ENCODE peak calls at places on chromosomes 2 and 18, in ten cellular contexts. L is NCI-H1092; X is sciatic nerve; K is type B pancreatic cell; G is CD4-positive, CD25-positive, alpha-beta regulatory T cell; O is ascending aorta; M is OCI-LY7; I is Ammon's horn; J is NCI-H2171; H is CD8-positive, alpha-beta memory T cell. V is an unnamed sample.
A peak's percentile ranks its signal among the peaks of the same experiment; 100 is the strongest.

GRCh38 chr2:108978709-108979111 is 10.3 kb downstream of the EDAR start:
- DNase-seq in L (peak; percentile 56), X (no peak), K (no peak), G (no peak), O (no peak), M (no peak), I (no peak), J (no peak), H (no peak), V (no peak)

GRCh38 chr2:160053946-160054345 is 8.5 kb downstream of the PLA2R1 start:
- DNase-seq in L (no peak), X (no peak), K (no peak), G (no peak), O (no peak), M (no peak), I (no peak), J (no peak), H (no peak), V (no peak)

GRCh38 chr2:101356486-101356885 is 30.8 kb downstream of the CREG2 start:
- DNase-seq in L (no peak), X (no peak), K (no peak), G (no peak), O (no peak), M (no peak), I (no peak), J (no peak), H (no peak), V (no peak)

GRCh38 chr2:54084600-54084999 is 30.8 kb upstream of the ACYP2 start:
- DNase-seq in L (no peak), X (no peak), K (no peak), G (no peak), O (no peak), M (no peak), I (peak; percentile 62), J (no peak), H (no peak), V (peak; percentile 5)

GRCh38 chr2:186862869-186863709 is 14.1 kb upstream of the ZSWIM2 start:
- DNase-seq in L (no peak), X (no peak), K (no peak), G (no peak), O (no peak), M (peak; percentile 19), I (peak; percentile 42), J (peak; percentile 64), H (no peak), V (no peak)

GRCh38 chr2:136128905-136129304 is 11.0 kb upstream of the CXCR4 start:
- DNase-seq in L (no peak), X (no peak), K (no peak), G (no peak), O (no peak), M (no peak), I (no peak), J (no peak), H (no peak), V (no peak)

GRCh38 chr2:223062304-223062845 is 10.4 kb downstream of the KCNE4 start:
- DNase-seq in L (no peak), X (no peak), K (no peak), G (no peak), O (no peak), M (no peak), I (no peak), J (no peak), H (no peak), V (no peak)

GRCh38 chr18:77547757-77548156 is 298.1 kb downstream of the GALR1 start:
- DNase-seq in L (no peak), X (no peak), K (no peak), G (no peak), O (no peak), M (no peak), I (no peak), J (no peak), H (no peak), V (no peak)

GRCh38 chr18:56068030-56068671 is 480.2 kb upstream of the TCF4 start:
- DNase-seq in L (no peak), X (no peak), K (no peak), G (no peak), O (no peak), M (no peak), I (no peak), J (no peak), H (no peak), V (no peak)

GRCh38 chr2:200618590-200619021 is 32.8 kb downstream of the AOX1 start:
- DNase-seq in L (no peak), X (no peak), K (no peak), G (no peak), O (no peak), M (peak; percentile 45), I (peak; percentile 53), J (peak; percentile 10), H (no peak), V (no peak)

GRCh38 chr2:109164739-109165221 is 35.8 kb downstream of the SH3RF3 start:
- DNase-seq in L (no peak), X (peak; percentile 77), K (no peak), G (no peak), O (no peak), M (no peak), I (no peak), J (no peak), H (no peak), V (no peak)

GRCh38 chr18:61679836-61680235 is 213.0 kb downstream of the RNF152 start:
- DNase-seq in L (no peak), X (no peak), K (no peak), G (no peak), O (no peak), M (no peak), I (no peak), J (no peak), H (no peak), V (no peak)

GRCh38 chr18:23519725-23520124 is 16.4 kb downstream of the RMC1 start:
- DNase-seq in L (no peak), X (no peak), K (no peak), G (no peak), O (no peak), M (no peak), I (no peak), J (no peak), H (no peak), V (no peak)

GRCh38 chr2:96521219-96521618 is 15.3 kb upstream of the ARID5A start:
- DNase-seq in L (no peak), X (no peak), K (no peak), G (no peak), O (no peak), M (no peak), I (no peak), J (no peak), H (no peak), V (no peak)

V was measured in immature natural killer cell.